ENCODE peak calls at places on chromosome 12, in ten cellular contexts. One of them, this sample, is unnamed.

GRCh38 chr12:43283206-43283605 is 268.8 kb downstream of the ADAMTS20 start:
- DNase-seq in astrocyte of the spinal cord: no peak
- DNase-seq in effector memory CD4-positive, alpha-beta T cell: no peak
- DNase-seq in esophagus squamous epithelium: no peak
- DNase-seq in brain microvascular endothelial cell: no peak
- DNase-seq in AG09309: no peak
- DNase-seq in OCI-LY7: no peak
- DNase-seq in CD8-positive, alpha-beta T cell: no peak
- DNase-seq in GM23248: peak; percentile 27
- DNase-seq in bronchial epithelial cell: no peak
- DNase-seq in this sample: no peak

GRCh38 chr12:62347922-62348650 is 87.9 kb downstream of the USP15 start:
- DNase-seq in astrocyte of the spinal cord: peak; percentile 60
- DNase-seq in effector memory CD4-positive, alpha-beta T cell: no peak
- DNase-seq in esophagus squamous epithelium: no peak
- DNase-seq in brain microvascular endothelial cell: peak; percentile 13
- DNase-seq in AG09309: peak; percentile 17
- DNase-seq in OCI-LY7: no peak
- DNase-seq in CD8-positive, alpha-beta T cell: no peak
- DNase-seq in GM23248: peak; percentile 79
- DNase-seq in bronchial epithelial cell: no peak
- DNase-seq in this sample: no peak

GRCh38 chr12:45587042-45587441 is 142.5 kb upstream of the ARID2 start:
- DNase-seq in astrocyte of the spinal cord: no peak
- DNase-seq in effector memory CD4-positive, alpha-beta T cell: no peak
- DNase-seq in esophagus squamous epithelium: no peak
- DNase-seq in brain microvascular endothelial cell: no peak
- DNase-seq in AG09309: no peak
- DNase-seq in OCI-LY7: no peak
- DNase-seq in CD8-positive, alpha-beta T cell: no peak
- DNase-seq in GM23248: no peak
- DNase-seq in bronchial epithelial cell: no peak
- DNase-seq in this sample: no peak

GRCh38 chr12:12020762-12021161 is 50.0 kb upstream of the BCL2L14 start:
- DNase-seq in astrocyte of the spinal cord: no peak
- DNase-seq in effector memory CD4-positive, alpha-beta T cell: no peak
- DNase-seq in esophagus squamous epithelium: no peak
- DNase-seq in brain microvascular endothelial cell: no peak
- DNase-seq in AG09309: no peak
- DNase-seq in OCI-LY7: no peak
- DNase-seq in CD8-positive, alpha-beta T cell: no peak
- DNase-seq in GM23248: no peak
- DNase-seq in bronchial epithelial cell: no peak
- DNase-seq in this sample: no peak

GRCh38 chr12:106429043-106429552 is 71.5 kb downstream of the POLR3B start:
- DNase-seq in astrocyte of the spinal cord: no peak
- DNase-seq in effector memory CD4-positive, alpha-beta T cell: no peak
- DNase-seq in esophagus squamous epithelium: no peak
- DNase-seq in brain microvascular endothelial cell: no peak
- DNase-seq in AG09309: no peak
- DNase-seq in OCI-LY7: no peak
- DNase-seq in CD8-positive, alpha-beta T cell: no peak
- DNase-seq in GM23248: no peak
- DNase-seq in bronchial epithelial cell: no peak
- DNase-seq in this sample: no peak

GRCh38 chr12:124160102-124160501 is 134.8 kb upstream of the RFLNA start:
- DNase-seq in astrocyte of the spinal cord: no peak
- DNase-seq in effector memory CD4-positive, alpha-beta T cell: no peak
- DNase-seq in esophagus squamous epithelium: no peak
- DNase-seq in brain microvascular endothelial cell: no peak
- DNase-seq in AG09309: no peak
- DNase-seq in OCI-LY7: no peak
- DNase-seq in CD8-positive, alpha-beta T cell: no peak
- DNase-seq in GM23248: no peak
- DNase-seq in bronchial epithelial cell: no peak
- DNase-seq in this sample: no peak

GRCh38 chr12:104312202-104312601 is 8.7 kb downstream of the EID3 start:
- DNase-seq in astrocyte of the spinal cord: no peak
- DNase-seq in effector memory CD4-positive, alpha-beta T cell: no peak
- DNase-seq in esophagus squamous epithelium: no peak
- DNase-seq in brain microvascular endothelial cell: no peak
- DNase-seq in AG09309: no peak
- DNase-seq in OCI-LY7: no peak
- DNase-seq in CD8-positive, alpha-beta T cell: no peak
- DNase-seq in GM23248: no peak
- DNase-seq in bronchial epithelial cell: no peak
- DNase-seq in this sample: no peak

GRCh38 chr12:106459534-106459933 is 102.0 kb downstream of the POLR3B start:
- DNase-seq in astrocyte of the spinal cord: no peak
- DNase-seq in effector memory CD4-positive, alpha-beta T cell: no peak
- DNase-seq in esophagus squamous epithelium: no peak
- DNase-seq in brain microvascular endothelial cell: no peak
- DNase-seq in AG09309: no peak
- DNase-seq in OCI-LY7: no peak
- DNase-seq in CD8-positive, alpha-beta T cell: no peak
- DNase-seq in GM23248: no peak
- DNase-seq in bronchial epithelial cell: no peak
- DNase-seq in this sample: no peak

GRCh38 chr12:42798811-42799438 is 209.4 kb upstream of the PRICKLE1 start:
- DNase-seq in astrocyte of the spinal cord: peak; percentile 76
- DNase-seq in effector memory CD4-positive, alpha-beta T cell: no peak
- DNase-seq in esophagus squamous epithelium: no peak
- DNase-seq in brain microvascular endothelial cell: peak; percentile 61
- DNase-seq in AG09309: no peak
- DNase-seq in OCI-LY7: no peak
- DNase-seq in CD8-positive, alpha-beta T cell: no peak
- DNase-seq in GM23248: peak; percentile 66
- DNase-seq in bronchial epithelial cell: no peak
- DNase-seq in this sample: no peak

GRCh38 chr12:29807125-29807524 is 23.4 kb upstream of the TMTC1 start:
- DNase-seq in astrocyte of the spinal cord: peak; percentile 52
- DNase-seq in effector memory CD4-positive, alpha-beta T cell: no peak
- DNase-seq in esophagus squamous epithelium: no peak
- DNase-seq in brain microvascular endothelial cell: peak; percentile 51
- DNase-seq in AG09309: no peak
- DNase-seq in OCI-LY7: no peak
- DNase-seq in CD8-positive, alpha-beta T cell: no peak
- DNase-seq in GM23248: peak; percentile 13
- DNase-seq in bronchial epithelial cell: peak; percentile 60
- DNase-seq in this sample: no peak

GRCh38 chr12:122031342-122032216 is 9.9 kb downstream of the BCL7A start:
- DNase-seq in astrocyte of the spinal cord: no peak
- DNase-seq in effector memory CD4-positive, alpha-beta T cell: no peak
- DNase-seq in esophagus squamous epithelium: no peak
- DNase-seq in brain microvascular endothelial cell: peak; percentile 32
- DNase-seq in AG09309: no peak
- DNase-seq in OCI-LY7: peak; percentile 49
- DNase-seq in CD8-positive, alpha-beta T cell: peak; percentile 28
- DNase-seq in GM23248: peak; percentile 58
- DNase-seq in bronchial epithelial cell: peak; percentile 15
- DNase-seq in this sample: peak; percentile 69

GRCh38 chr12:29317556-29318363 is 63.2 kb downstream of the ERGIC2 start:
- DNase-seq in astrocyte of the spinal cord: peak; percentile 36
- DNase-seq in effector memory CD4-positive, alpha-beta T cell: peak; percentile 5
- DNase-seq in esophagus squamous epithelium: no peak
- DNase-seq in brain microvascular endothelial cell: peak; percentile 50
- DNase-seq in AG09309: no peak
- DNase-seq in OCI-LY7: peak; percentile 75
- DNase-seq in CD8-positive, alpha-beta T cell: peak; percentile 4
- DNase-seq in GM23248: peak; percentile 57
- DNase-seq in bronchial epithelial cell: peak; percentile 59
- DNase-seq in this sample: peak; percentile 72

GRCh38 chr12:69639400-69640016 is 28.8 kb upstream of the LRRC10 start:
- DNase-seq in astrocyte of the spinal cord: peak; percentile 66
- DNase-seq in effector memory CD4-positive, alpha-beta T cell: peak; percentile 11
- DNase-seq in esophagus squamous epithelium: no peak
- DNase-seq in brain microvascular endothelial cell: peak; percentile 67
- DNase-seq in AG09309: no peak
- DNase-seq in OCI-LY7: peak; percentile 71
- DNase-seq in CD8-positive, alpha-beta T cell: peak; percentile 41
- DNase-seq in GM23248: peak; percentile 81
- DNase-seq in bronchial epithelial cell: peak; percentile 44
- DNase-seq in this sample: peak; percentile 80

GRCh38 chr12:70078161-70078560 is 165.1 kb upstream of the CNOT2 start:
- DNase-seq in astrocyte of the spinal cord: no peak
- DNase-seq in effector memory CD4-positive, alpha-beta T cell: no peak
- DNase-seq in esophagus squamous epithelium: no peak
- DNase-seq in brain microvascular endothelial cell: no peak
- DNase-seq in AG09309: no peak
- DNase-seq in OCI-LY7: no peak
- DNase-seq in CD8-positive, alpha-beta T cell: no peak
- DNase-seq in GM23248: no peak
- DNase-seq in bronchial epithelial cell: peak; percentile 68
- DNase-seq in this sample: no peak

GRCh38 chr12:105570944-105571343 is 240.5 kb downstream of the C12orf75 start:
- DNase-seq in astrocyte of the spinal cord: no peak
- DNase-seq in effector memory CD4-positive, alpha-beta T cell: no peak
- DNase-seq in esophagus squamous epithelium: no peak
- DNase-seq in brain microvascular endothelial cell: no peak
- DNase-seq in AG09309: no peak
- DNase-seq in OCI-LY7: no peak
- DNase-seq in CD8-positive, alpha-beta T cell: no peak
- DNase-seq in GM23248: no peak
- DNase-seq in bronchial epithelial cell: no peak
- DNase-seq in this sample: no peak

GRCh38 chr12:48023386-48023785 is 19.1 kb upstream of the COL2A1 start:
- DNase-seq in astrocyte of the spinal cord: no peak
- DNase-seq in effector memory CD4-positive, alpha-beta T cell: no peak
- DNase-seq in esophagus squamous epithelium: no peak
- DNase-seq in brain microvascular endothelial cell: no peak
- DNase-seq in AG09309: no peak
- DNase-seq in OCI-LY7: no peak
- DNase-seq in CD8-positive, alpha-beta T cell: no peak
- DNase-seq in GM23248: no peak
- DNase-seq in bronchial epithelial cell: no peak
- DNase-seq in this sample: no peak

GRCh38 chr12:54051081-54051912 is 2.3 kb upstream of the HOXC4 start:
- DNase-seq in astrocyte of the spinal cord: no peak
- DNase-seq in effector memory CD4-positive, alpha-beta T cell: no peak
- DNase-seq in esophagus squamous epithelium: no peak
- DNase-seq in brain microvascular endothelial cell: no peak
- DNase-seq in AG09309: no peak
- DNase-seq in OCI-LY7: no peak
- DNase-seq in CD8-positive, alpha-beta T cell: no peak
- DNase-seq in GM23248: peak; percentile 18
- DNase-seq in bronchial epithelial cell: peak; percentile 34
- DNase-seq in this sample: no peak

GRCh38 chr12:15893260-15893659 is 11.1 kb downstream of the STRAP start:
- DNase-seq in astrocyte of the spinal cord: no peak
- DNase-seq in effector memory CD4-positive, alpha-beta T cell: no peak
- DNase-seq in esophagus squamous epithelium: no peak
- DNase-seq in brain microvascular endothelial cell: no peak
- DNase-seq in AG09309: no peak
- DNase-seq in OCI-LY7: no peak
- DNase-seq in CD8-positive, alpha-beta T cell: no peak
- DNase-seq in GM23248: no peak
- DNase-seq in bronchial epithelial cell: no peak
- DNase-seq in this sample: no peak

GRCh38 chr12:80697270-80697887 is 10.1 kb upstream of the MYF6 start:
- DNase-seq in astrocyte of the spinal cord: no peak
- DNase-seq in effector memory CD4-positive, alpha-beta T cell: no peak
- DNase-seq in esophagus squamous epithelium: no peak
- DNase-seq in brain microvascular endothelial cell: no peak
- DNase-seq in AG09309: no peak
- DNase-seq in OCI-LY7: no peak
- DNase-seq in CD8-positive, alpha-beta T cell: no peak
- DNase-seq in GM23248: no peak
- DNase-seq in bronchial epithelial cell: no peak
- DNase-seq in this sample: no peak
- H3K4me3 ChIP-seq in astrocyte of the spinal cord: no peak overlapping the region
- H3K4me3 ChIP-seq in effector memory CD4-positive, alpha-beta T cell: no peak overlapping the region
- H3K4me3 ChIP-seq in esophagus squamous epithelium: no peak overlapping the region
- H3K4me3 ChIP-seq in brain microvascular endothelial cell: no peak overlapping the region
- H3K4me3 ChIP-seq in AG09309: no peak overlapping the region
- H3K4me3 ChIP-seq in OCI-LY7: no peak overlapping the region
- H3K4me3 ChIP-seq in CD8-positive, alpha-beta T cell: no peak overlapping the region
- H3K4me3 ChIP-seq in GM23248: no peak overlapping the region
- H3K4me3 ChIP-seq in bronchial epithelial cell: no peak overlapping the region
- H3K4me3 ChIP-seq in this sample: no peak overlapping the region

GRCh38 chr12:39138268-39138667 is 232.9 kb upstream of the CPNE8 start:
- DNase-seq in astrocyte of the spinal cord: no peak
- DNase-seq in effector memory CD4-positive, alpha-beta T cell: no peak
- DNase-seq in esophagus squamous epithelium: no peak
- DNase-seq in brain microvascular endothelial cell: no peak
- DNase-seq in AG09309: no peak
- DNase-seq in OCI-LY7: no peak
- DNase-seq in CD8-positive, alpha-beta T cell: no peak
- DNase-seq in GM23248: no peak
- DNase-seq in bronchial epithelial cell: no peak
- DNase-seq in this sample: no peak
- H3K4me3 ChIP-seq in astrocyte of the spinal cord: no peak overlapping the region
- H3K4me3 ChIP-seq in effector memory CD4-positive, alpha-beta T cell: no peak overlapping the region
- H3K4me3 ChIP-seq in esophagus squamous epithelium: no peak overlapping the region
- H3K4me3 ChIP-seq in brain microvascular endothelial cell: no peak overlapping the region
- H3K4me3 ChIP-seq in AG09309: no peak overlapping the region
- H3K4me3 ChIP-seq in OCI-LY7: no peak overlapping the region
- H3K4me3 ChIP-seq in CD8-positive, alpha-beta T cell: no peak overlapping the region
- H3K4me3 ChIP-seq in GM23248: no peak overlapping the region
- H3K4me3 ChIP-seq in bronchial epithelial cell: no peak overlapping the region
- H3K4me3 ChIP-seq in this sample: no peak overlapping the region

DNA sequence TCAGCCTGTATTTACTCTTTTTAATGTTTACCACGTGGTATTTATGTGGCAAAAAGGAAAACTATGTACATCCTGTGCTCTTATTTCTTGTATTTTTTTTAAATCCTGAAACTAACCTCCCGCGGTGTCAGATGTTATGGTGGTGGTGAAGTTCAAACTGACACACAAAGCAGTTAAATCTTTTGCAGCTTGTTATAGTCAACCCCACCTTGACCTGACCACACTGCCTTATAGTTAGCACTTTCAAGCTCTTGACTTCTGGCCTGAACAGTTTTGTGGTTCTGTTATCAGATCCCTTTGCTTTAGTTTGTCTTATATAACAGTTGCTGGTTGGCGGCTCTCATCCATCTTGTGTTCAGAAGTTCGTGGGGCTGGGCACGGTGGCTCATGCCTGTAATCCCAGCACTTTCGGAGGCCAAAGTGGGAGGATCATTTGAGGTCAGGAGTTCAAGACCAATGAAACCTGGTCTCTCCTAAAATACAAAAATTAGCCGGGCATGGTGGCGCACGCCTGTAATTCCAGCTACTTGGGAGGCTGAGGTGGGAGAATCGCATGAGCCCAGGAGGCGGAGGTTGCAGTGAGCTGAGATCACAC is 2.1 kb downstream of the UNG start:
- DNase-seq in astrocyte of the spinal cord: no peak
- DNase-seq in effector memory CD4-positive, alpha-beta T cell: no peak
- DNase-seq in esophagus squamous epithelium: no peak
- DNase-seq in brain microvascular endothelial cell: no peak
- DNase-seq in AG09309: no peak
- DNase-seq in OCI-LY7: no peak
- DNase-seq in CD8-positive, alpha-beta T cell: no peak
- DNase-seq in GM23248: peak; percentile 17
- DNase-seq in bronchial epithelial cell: no peak
- DNase-seq in this sample: no peak
- H3K4me3 ChIP-seq in astrocyte of the spinal cord: no peak overlapping the region
- H3K4me3 ChIP-seq in effector memory CD4-positive, alpha-beta T cell: peak overlapping the region; percentile 73
- H3K4me3 ChIP-seq in esophagus squamous epithelium: peak overlapping the region; percentile 85
- H3K4me3 ChIP-seq in brain microvascular endothelial cell: no peak overlapping the region
- H3K4me3 ChIP-seq in AG09309: peak overlapping the region; percentile 9
- H3K4me3 ChIP-seq in OCI-LY7: peak overlapping the region; percentile 87
- H3K4me3 ChIP-seq in CD8-positive, alpha-beta T cell: no peak overlapping the region
- H3K4me3 ChIP-seq in GM23248: peak overlapping the region; percentile 80
- H3K4me3 ChIP-seq in bronchial epithelial cell: no peak overlapping the region
- H3K4me3 ChIP-seq in this sample: peak overlapping the region; percentile 82

GRCh38 chr12:57487055-57487596 is 742 bp upstream of the MARS1 start:
- DNase-seq in astrocyte of the spinal cord: no peak
- DNase-seq in effector memory CD4-positive, alpha-beta T cell: no peak
- DNase-seq in esophagus squamous epithelium: no peak
- DNase-seq in brain microvascular endothelial cell: no peak
- DNase-seq in AG09309: no peak
- DNase-seq in OCI-LY7: no peak
- DNase-seq in CD8-positive, alpha-beta T cell: no peak
- DNase-seq in GM23248: no peak
- DNase-seq in bronchial epithelial cell: no peak
- DNase-seq in this sample: no peak
- H3K4me3 ChIP-seq in astrocyte of the spinal cord: peak overlapping the region; percentile 100
- H3K4me3 ChIP-seq in effector memory CD4-positive, alpha-beta T cell: no peak overlapping the region
- H3K4me3 ChIP-seq in esophagus squamous epithelium: peak overlapping the region; percentile 68
- H3K4me3 ChIP-seq in brain microvascular endothelial cell: peak overlapping the region; percentile 100
- H3K4me3 ChIP-seq in AG09309: peak overlapping the region; percentile 9
- H3K4me3 ChIP-seq in OCI-LY7: no peak overlapping the region
- H3K4me3 ChIP-seq in CD8-positive, alpha-beta T cell: no peak overlapping the region
- H3K4me3 ChIP-seq in GM23248: peak overlapping the region; percentile 97
- H3K4me3 ChIP-seq in bronchial epithelial cell: no peak overlapping the region
- H3K4me3 ChIP-seq in this sample: peak overlapping the region; percentile 70